ENCODE peak calls at places on chromosomes 11 and 22, in four cellular contexts. L is GM10248, B is endothelial cell, E is dorsolateral prefrontal cortex. G is an unnamed sample.

GRCh38 chr11:57461841-57462489 is 1.6 kb downstream of the RTN4RL2 start:
- DNase-seq in E (peak), L (no peak), B (no peak), G (no peak)

GRCh38 chr22:19664406-19664805 is 49.9 kb upstream of the SEPTIN5 start:
- DNase-seq in B (no peak), L (no peak), E (no peak), G (no peak)

GRCh38 chr22:45645526-45646414 is 25.9 kb upstream of the ATXN10 start:
- DNase-seq in E (peak), L (peak), B (peak), G (peak)

GRCh38 chr11:67466962-67467771 is 1.9 kb downstream of the TMEM134 start:
- DNase-seq in L (no peak), B (no peak), E (no peak), G (no peak)

GRCh38 chr11:128335729-128336128 is 251.6 kb downstream of the ETS1 start:
- DNase-seq in B (no peak), L (no peak), E (no peak), G (no peak)

GRCh38 chr22:50696799-50697561 is 24.4 kb downstream of the SHANK3 start:
- DNase-seq in E (peak), B (no peak), L (no peak), G (no peak)

GRCh38 chr22:20422271-20422958 is 15.2 kb downstream of the SCARF2 start:
- DNase-seq in L (no peak), E (peak), B (no peak), G (no peak)

GRCh38 chr11:26985941-26986340 is 8.0 kb upstream of the FIBIN start:
- DNase-seq in L (no peak), E (no peak), B (no peak), G (no peak)

GRCh38 chr11:95108671-95109551 is 19.3 kb downstream of the ENDOD1 start:
- DNase-seq in E (no peak), L (no peak), B (no peak), G (no peak)

GRCh38 chr11:73949912-73950311 is 914 bp upstream of the DNAJB13 start:
- DNase-seq in L (no peak), B (no peak), E (no peak), G (no peak)

DNA sequence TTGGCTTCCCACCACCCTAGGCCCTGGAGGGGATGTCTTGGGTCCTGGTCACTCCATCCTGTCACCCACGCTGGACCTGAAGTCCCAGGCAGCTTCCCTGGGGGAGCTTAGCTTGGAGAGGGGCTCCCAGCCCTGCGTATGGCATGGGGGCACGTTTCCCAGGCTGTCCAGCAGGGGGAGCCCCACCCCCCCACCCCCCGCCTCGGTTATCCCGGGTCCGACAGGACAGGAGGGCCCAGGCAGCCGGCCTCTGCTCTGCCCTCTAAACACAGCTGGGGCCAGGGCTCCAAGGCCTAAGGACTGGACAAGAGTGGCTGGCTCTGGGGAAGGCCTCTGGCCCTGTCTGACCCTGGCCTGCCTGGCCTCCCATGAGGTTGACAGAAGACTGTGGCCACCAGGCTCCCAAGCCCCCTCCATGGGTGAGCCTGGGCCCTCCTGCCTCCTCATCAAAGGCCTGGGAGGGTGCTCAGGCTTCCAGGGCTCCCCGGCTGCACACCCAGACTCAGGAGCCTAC is 104.8 kb downstream of the NECTIN1 start:
- DNase-seq in L (peak), B (no peak), E (no peak), G (peak)
- TF ChIP-seq CTCF in L (peak), B (peak), E (peak), G (peak)

DNA sequence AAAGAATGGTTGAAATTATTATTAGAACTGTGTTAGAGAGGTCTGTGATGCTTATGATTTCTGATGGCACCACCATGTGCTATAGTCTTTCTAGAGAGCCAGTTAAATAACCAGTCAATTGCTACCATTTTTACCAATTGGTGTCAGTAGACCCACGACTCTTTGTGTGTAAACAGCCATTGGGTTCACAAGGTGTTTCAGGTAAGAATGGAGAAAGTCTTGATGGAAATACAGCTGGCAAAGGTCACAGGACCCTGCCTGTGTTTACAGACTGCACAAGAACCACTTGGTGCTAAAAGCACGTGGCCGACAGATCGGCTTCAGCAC is 30.5 kb upstream of the OR10G7 start:
- DNase-seq in B (no peak), L (no peak), E (no peak), G (no peak)
- TF ChIP-seq CTCF in B (peak), L (no peak), E (no peak), G (no peak)

DNA sequence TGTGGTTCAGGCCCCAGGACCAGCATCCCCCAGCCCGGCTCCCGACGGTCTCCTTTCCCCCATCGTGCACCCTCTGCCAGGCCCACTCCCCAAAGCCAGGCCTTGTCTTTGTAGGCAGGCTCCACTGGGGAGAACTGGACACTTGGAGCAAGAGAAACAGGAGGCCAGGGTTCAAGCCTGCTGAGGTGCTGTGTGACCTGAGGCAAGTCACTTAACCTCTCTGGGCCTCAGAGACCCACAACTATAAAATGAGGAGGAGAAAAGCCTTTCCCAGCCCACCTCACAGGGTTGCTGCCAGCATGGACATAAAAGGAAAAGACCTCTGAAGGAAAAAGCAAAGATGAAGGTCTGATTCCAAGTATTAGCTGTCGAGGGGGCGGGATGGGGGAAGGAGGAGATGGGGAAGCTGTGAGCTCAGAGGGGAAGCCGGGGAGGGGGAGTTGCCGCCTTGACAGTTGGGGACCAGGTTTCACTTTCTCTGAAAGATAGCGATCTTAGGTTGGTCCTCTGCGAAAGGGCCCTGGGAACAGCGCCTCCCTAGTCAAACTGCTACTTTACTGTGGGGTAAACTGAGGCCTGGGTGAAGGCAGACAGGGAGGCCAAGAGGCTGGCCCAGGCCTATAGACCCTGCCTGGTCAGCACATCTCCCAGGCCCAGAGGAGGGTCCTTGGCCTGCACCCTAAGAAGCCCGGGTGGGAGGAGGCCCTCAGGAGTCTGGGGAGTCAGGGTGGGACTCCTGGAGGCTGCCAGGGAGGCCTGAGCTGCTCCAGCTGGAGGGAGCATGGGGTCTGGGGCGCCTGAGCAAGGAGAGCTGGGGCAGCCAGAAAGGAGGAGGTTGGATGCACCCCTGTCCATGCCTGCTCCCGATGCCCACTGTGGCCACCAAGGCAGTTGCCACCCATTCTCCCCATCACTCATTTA is 991 bp upstream of the OSM start:
- DNase-seq in B (no peak), L (no peak), E (no peak), G (no peak)
- TF ChIP-seq CTCF in B (no peak), L (no peak), E (no peak), G (no peak)

GRCh38 chr11:19762266-19762665 is 49.6 kb downstream of the NAV2 start:
- DNase-seq in B (no peak), L (no peak), E (no peak), G (no peak)
- TF ChIP-seq CTCF in B (no peak), L (no peak), E (no peak), G (no peak)

GRCh38 chr11:46508360-46508759 is 85.5 kb downstream of the AMBRA1 start:
- DNase-seq in L (no peak), B (no peak), E (no peak), G (no peak)
- TF ChIP-seq CTCF in L (no peak), B (no peak), E (no peak), G (no peak)

GRCh38 chr22:17807086-17807485 is 32.8 kb upstream of the BID start:
- DNase-seq in L (no peak), E (no peak), B (no peak), G (no peak)
- TF ChIP-seq CTCF in L (no peak), E (no peak), B (no peak), G (no peak)

GRCh38 chr11:14041040-14041439 is 78.5 kb downstream of the SPON1 start:
- DNase-seq in B (no peak), E (no peak), L (no peak), G (no peak)
- TF ChIP-seq CTCF in B (no peak), E (no peak), L (no peak), G (no peak)

GRCh38 chr11:30046211-30046945 is 29.5 kb upstream of the KCNA4 start:
- DNase-seq in E (no peak), L (no peak), B (peak), G (no peak)
- TF ChIP-seq CTCF in E (no peak), L (no peak), B (peak), G (peak)

GRCh38 chr11:111419641-111420327 is 40.7 kb upstream of the POU2AF1 start:
- DNase-seq in L (no peak), E (peak), B (no peak), G (no peak)

GRCh38 chr11:111422494-111423249 is 43.6 kb upstream of the POU2AF1 start:
- DNase-seq in E (peak), B (peak), L (peak), G (peak)

GRCh38 chr11:111421251-111421650 is 42.2 kb upstream of the POU2AF1 start:
- DNase-seq in L (no peak), B (no peak), E (no peak), G (no peak)

GRCh38 chr11:111426615-111427014 is 47.5 kb upstream of the POU2AF1 start:
- DNase-seq in B (no peak), L (no peak), E (no peak), G (no peak)

DNA sequence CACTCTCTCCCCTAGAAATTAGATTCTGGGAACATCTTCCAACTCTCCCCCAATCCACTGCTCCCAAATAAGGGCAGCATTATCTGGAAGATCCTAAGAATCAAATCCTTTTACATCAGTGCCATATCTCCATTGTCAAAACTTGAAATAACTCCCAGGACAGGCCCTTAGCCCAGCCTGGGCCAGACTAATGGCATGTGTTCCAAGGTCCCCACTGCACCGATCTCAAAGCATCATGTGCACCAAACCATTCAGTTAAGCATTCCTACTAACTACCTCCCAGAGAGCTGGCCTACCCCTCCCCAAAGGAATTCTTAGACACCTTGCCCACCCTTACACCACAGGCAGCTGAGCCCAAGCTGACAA is 44.2 kb upstream of the POU2AF1 start:
- DNase-seq in B (no peak), L (no peak), E (no peak), G (no peak)
- TF ChIP-seq CTCF in B (no peak), L (no peak), E (no peak), G (no peak)